ENCODE peak calls at places on chromosome 1, in seven cellular contexts. O, L, K, G, I, F and J are unnamed samples. For H3K4me1, the result is how much of the 10 kb centered on the place peaks cover.

GRCh38 chr1:172497230-172497629 is 35.7 kb upstream of the SUCO start:
- DNase-seq in O (no peak), L (no peak), K (no peak), G (peak), I (no peak), F (peak), J (no peak)

GRCh38 chr1:179082308-179083030 is 599 bp downstream of the TOR3A start:
- DNase-seq in O (no peak), L (no peak), K (peak), G (no peak), I (peak), F (no peak), J (peak)

GRCh38 chr1:156627313-156627880 is 8.2 kb downstream of the HAPLN2 start:
- DNase-seq in O (no peak), L (no peak), K (peak), G (peak), I (no peak), F (no peak), J (no peak)

GRCh38 chr1:200328379-200328778 is 81.5 kb downstream of the ZNF281 start:
- DNase-seq in O (no peak), L (no peak), K (no peak), G (no peak), I (no peak), F (no peak), J (no peak)

GRCh38 chr1:12143631-12144155 is 23.1 kb upstream of the TNFRSF1B start:
- DNase-seq in O (no peak), L (no peak), K (peak), G (peak), I (peak), F (peak), J (peak)

GRCh38 chr1:115702993-115703392 is 61.2 kb downstream of the VANGL1 start:
- DNase-seq in O (no peak), L (no peak), K (no peak), G (no peak), I (no peak), F (no peak), J (no peak)

GRCh38 chr1:205241366-205242030 is 13.8 kb downstream of the TMCC2 start:
- DNase-seq in O (no peak), L (no peak), K (no peak), G (no peak), I (no peak), F (no peak), J (no peak)

GRCh38 chr1:84433253-84434080 is 35.2 kb downstream of the DNASE2B start:
- DNase-seq in O (peak), L (peak), K (peak), G (peak), I (no peak), F (peak), J (no peak)

GRCh38 chr1:30085814-30086770 is 637.3 kb downstream of the MATN1 start:
- DNase-seq in O (no peak), L (no peak), K (peak), G (peak), I (peak), F (no peak), J (peak)

GRCh38 chr1:61960999-61961398 is 218.7 kb downstream of the PATJ start:
- DNase-seq in O (no peak), L (no peak), K (no peak), G (no peak), I (no peak), F (no peak), J (no peak)

GRCh38 chr1:110383311-110383990 is 7.4 kb downstream of the SLC16A4 start:
- DNase-seq in O (no peak), L (no peak), K (no peak), G (no peak), I (no peak), F (no peak), J (no peak)

GRCh38 chr1:51392241-51392640 is 61.9 kb upstream of the TTC39A start:
- DNase-seq in O (no peak), L (no peak), K (no peak), G (no peak), I (no peak), F (no peak), J (no peak)

GRCh38 chr1:80536464-80536863 is 1264.3 kb upstream of the ADGRL2 start:
- DNase-seq in O (no peak), L (no peak), K (no peak), G (no peak), I (no peak), F (no peak), J (no peak)

GRCh38 chr1:78040484-78041089 is 5.2 kb upstream of the GIPC2 start:
- DNase-seq in O (no peak), L (no peak), K (no peak), G (no peak), I (no peak), F (no peak), J (no peak)

GRCh38 chr1:145994391-145995120 is 1.8 kb downstream of the TXNIP start:
- DNase-seq in O (no peak), L (no peak), K (no peak), G (no peak), I (no peak), F (peak), J (no peak)

GRCh38 chr1:212035835-212036605 is 472 bp downstream of the DTL start:
- DNase-seq in O (no peak), L (no peak), K (no peak), G (no peak), I (no peak), F (no peak), J (no peak)

GRCh38 chr1:167710836-167711235 is 10.9 kb upstream of the MPZL1 start:
- DNase-seq in O (no peak), L (no peak), K (no peak), G (no peak), I (no peak), F (no peak), J (no peak)

GRCh38 chr1:68087184-68087583 is 36.8 kb upstream of the DIRAS3 start:
- DNase-seq in O (no peak), L (no peak), K (no peak), G (peak), I (no peak), F (no peak), J (no peak)

GRCh38 chr1:155174334-155175280 is 958 bp downstream of the TRIM46 start:
- DNase-seq in O (peak), L (no peak), K (peak), G (peak), I (no peak), F (peak), J (peak)

GRCh38 chr1:30117685-30118084 is 605.7 kb downstream of the MATN1 start:
- DNase-seq in O (no peak), L (no peak), K (no peak), G (no peak), I (no peak), F (no peak), J (no peak)

GRCh38 chr1:81582467-81582986 is 218.2 kb upstream of the ADGRL2 start:
- DNase-seq in O (no peak), L (no peak), K (no peak), G (peak), I (no peak), F (no peak), J (no peak)

GRCh38 chr1:86472165-86472564 is 3.4 kb downstream of the CLCA1 start:
- DNase-seq in O (no peak), L (no peak), K (no peak), G (no peak), I (no peak), F (no peak), J (no peak)

GRCh38 chr1:24393892-24394291 is 19.7 kb downstream of the STPG1 start:
- DNase-seq in O (no peak), L (no peak), K (peak), G (peak), I (no peak), F (no peak), J (no peak)

GRCh38 chr1:99558539-99558938 is 87.4 kb upstream of the PALMD start:
- DNase-seq in O (no peak), L (no peak), K (no peak), G (peak), I (no peak), F (no peak), J (no peak)

GRCh38 chr1:36351222-36351977 is 28.0 kb upstream of the EVA1B start:
- DNase-seq in O (no peak), L (no peak), K (no peak), G (peak), I (no peak), F (no peak), J (peak)

GRCh38 chr1:201434266-201434665 is 12.7 kb upstream of the TNNI1 start:
- DNase-seq in O (no peak), L (no peak), K (no peak), G (no peak), I (no peak), F (no peak), J (no peak)

GRCh38 chr1:231924183-231924582 is 297.6 kb downstream of the DISC1 start:
- DNase-seq in O (no peak), L (no peak), K (no peak), G (no peak), I (no peak), F (no peak), J (no peak)
- H3K27ac ChIP-seq in O (no peak), L (no peak), K (no peak), G (no peak), I (peak), F (no peak), J (no peak)

GRCh38 chr1:32247452-32247851 is 430 bp downstream of the FAM167B start:
- DNase-seq in O (no peak), L (no peak), K (no peak), G (no peak), I (peak), F (no peak), J (no peak)

GRCh38 chr1:32246888-32247273 is at the start of gene FAM167B:
- DNase-seq in O (no peak), L (no peak), K (peak), G (peak), I (peak), F (peak), J (peak)

GRCh38 chr1:32250893-32251716 is at the start of gene LCK:
- DNase-seq in O (peak), L (no peak), K (no peak), G (no peak), I (no peak), F (no peak), J (peak)

GRCh38 chr1:32249831-32250525 is 1.1 kb upstream of the LCK start:
- DNase-seq in O (peak), L (no peak), K (peak), G (peak), I (peak), F (peak), J (peak)

DNA sequence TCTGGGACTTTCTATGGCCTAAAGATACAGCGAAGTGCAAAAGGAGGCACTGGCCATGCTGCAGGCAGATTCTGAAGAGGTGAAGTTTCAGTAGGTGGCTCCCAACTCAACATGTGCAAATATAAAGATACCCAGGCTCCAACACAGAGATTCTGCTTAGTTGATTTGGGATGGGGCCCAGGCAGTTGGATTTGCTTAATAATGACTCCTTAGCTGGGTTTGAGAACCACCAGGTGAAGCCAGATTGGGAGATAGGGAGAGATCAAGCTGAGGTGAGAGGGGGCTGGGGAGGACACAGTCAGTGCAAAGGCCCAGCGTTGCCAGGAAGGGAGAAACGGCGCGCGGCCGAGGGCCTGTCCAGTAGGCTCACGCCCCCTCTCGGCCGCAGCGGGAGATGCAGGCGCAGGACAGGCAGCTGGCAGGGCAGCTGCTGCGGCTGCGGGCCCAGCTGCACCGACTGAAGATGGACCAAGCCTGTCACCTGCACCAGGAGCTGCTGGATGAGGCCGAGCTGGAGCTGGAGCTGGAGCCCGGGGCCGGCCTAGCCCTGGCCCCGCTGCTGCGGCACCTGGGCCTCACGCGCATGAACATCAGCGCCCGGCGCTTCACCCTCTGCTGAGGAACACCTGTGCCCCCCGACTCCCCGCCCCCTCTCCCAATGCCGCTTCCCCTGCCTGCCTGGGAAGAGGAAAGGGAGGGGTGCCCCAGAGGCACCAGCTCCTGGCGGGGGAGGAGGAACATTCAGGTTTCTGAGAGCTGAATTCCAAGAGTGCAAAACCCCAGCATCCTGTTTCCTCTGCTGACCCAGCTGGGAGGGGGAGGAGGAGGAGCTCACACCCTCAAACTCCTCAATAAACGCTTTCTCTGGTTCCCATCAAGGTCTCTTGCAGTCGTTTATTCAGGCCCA is 1.2 kb downstream of the FAM167B start:
- DNase-seq in O (peak), L (no peak), K (peak), G (peak), I (peak), F (peak), J (peak)
- H3K4me1 ChIP-seq in O (under half), L (under half), K (under half), G (under half), I (half or more), F (under half), J (under half)

DNA sequence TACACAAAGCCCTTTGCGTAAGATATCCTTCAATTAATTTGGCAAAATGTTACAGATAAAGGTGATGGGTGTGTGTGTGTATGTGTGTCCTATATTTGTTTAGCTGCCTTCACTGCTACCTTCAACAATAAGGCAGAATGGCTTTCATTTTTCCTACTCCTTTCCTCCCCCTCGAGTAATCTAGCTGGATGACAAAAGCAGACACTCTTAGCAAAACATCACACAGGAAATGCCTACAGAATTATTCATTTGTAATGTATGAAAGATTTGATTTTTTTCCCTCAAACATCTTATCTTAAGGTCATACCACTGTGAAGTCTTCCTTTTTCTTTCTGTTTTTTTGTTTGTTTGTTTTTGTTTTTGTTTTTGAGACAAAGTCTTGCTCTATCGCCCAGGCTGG is 10.6 kb downstream of the PTPN22 start:
- DNase-seq in O (no peak), L (no peak), K (no peak), G (peak), I (no peak), F (no peak), J (no peak)
- H3K4me3 ChIP-seq in O (no peak), L (no peak), K (no peak), G (no peak), I (no peak), F (no peak), J (no peak)

GRCh38 chr1:227125929-227126545 is 185.9 kb downstream of the COQ8A start:
- DNase-seq in O (no peak), L (no peak), K (no peak), G (no peak), I (no peak), F (no peak), J (no peak)
- H3K27ac ChIP-seq in O (no peak), L (no peak), K (no peak), G (no peak), I (no peak), F (no peak), J (no peak)

GRCh38 chr1:17596186-17596585 is 56.7 kb downstream of the ARHGEF10L start:
- DNase-seq in O (no peak), L (no peak), K (peak), G (no peak), I (no peak), F (no peak), J (no peak)
- H3K4me1 ChIP-seq in O (under half), L (under half), K (under half), G (under half), I (half or more), F (under half), J (under half)

GRCh38 chr1:45973106-45973505 is 159.3 kb downstream of the PIK3R3 start:
- DNase-seq in O (no peak), L (no peak), K (no peak), G (no peak), I (no peak), F (no peak), J (no peak)
- H3K4me3 ChIP-seq in O (no peak), L (no peak), K (no peak), G (no peak), I (no peak), F (no peak), J (no peak)